ENCODE peak calls at places on chromosomes 11 and 22, in four cellular contexts. One of them, this sample, is unnamed.
A peak's percentile ranks its signal among the peaks of the same experiment; 100 is the strongest.

GRCh38 chr11:108206171-108206570 is 16.3 kb downstream of the NPAT start:
- DNase-seq in heart right ventricle: no peak
- DNase-seq in right atrium auricular region: no peak
- DNase-seq in dorsolateral prefrontal cortex: no peak
- DNase-seq in this sample: no peak

GRCh38 chr11:20563871-20564270 is 35.5 kb upstream of the SLC6A5 start:
- DNase-seq in heart right ventricle: no peak
- DNase-seq in right atrium auricular region: no peak
- DNase-seq in dorsolateral prefrontal cortex: no peak
- DNase-seq in this sample: no peak

GRCh38 chr11:101692980-101693379 is 109.2 kb upstream of the TRPC6 start:
- DNase-seq in right atrium auricular region: no peak
- DNase-seq in dorsolateral prefrontal cortex: no peak
- DNase-seq in heart right ventricle: no peak
- DNase-seq in this sample: no peak

GRCh38 chr11:115637842-115638241 is 133.6 kb upstream of the CADM1 start:
- DNase-seq in heart right ventricle: no peak
- DNase-seq in dorsolateral prefrontal cortex: no peak
- DNase-seq in right atrium auricular region: no peak
- DNase-seq in this sample: no peak

GRCh38 chr11:12291313-12291712 is 86.1 kb upstream of the PARVA start:
- DNase-seq in dorsolateral prefrontal cortex: no peak
- DNase-seq in right atrium auricular region: no peak
- DNase-seq in heart right ventricle: no peak
- DNase-seq in this sample: peak; percentile 1

GRCh38 chr11:104917259-104918112 is 19.2 kb upstream of the CASP12 start:
- DNase-seq in dorsolateral prefrontal cortex: no peak
- DNase-seq in right atrium auricular region: no peak
- DNase-seq in heart right ventricle: no peak
- DNase-seq in this sample: no peak

GRCh38 chr11:110907629-110908028 is 195.4 kb upstream of the ARHGAP20 start:
- DNase-seq in dorsolateral prefrontal cortex: no peak
- DNase-seq in heart right ventricle: no peak
- DNase-seq in right atrium auricular region: no peak
- DNase-seq in this sample: peak; percentile 12

GRCh38 chr22:24953294-24954113 is 988 bp downstream of the KIAA1671 start:
- DNase-seq in right atrium auricular region: no peak
- DNase-seq in dorsolateral prefrontal cortex: no peak
- DNase-seq in heart right ventricle: peak; percentile 50
- DNase-seq in this sample: no peak

GRCh38 chr11:134541355-134541754 is 129.3 kb upstream of the B3GAT1 start:
- DNase-seq in heart right ventricle: no peak
- DNase-seq in right atrium auricular region: no peak
- DNase-seq in dorsolateral prefrontal cortex: no peak
- DNase-seq in this sample: no peak

GRCh38 chr11:8257003-8257664 is 6.5 kb downstream of the LMO1 start:
- DNase-seq in dorsolateral prefrontal cortex: no peak
- DNase-seq in heart right ventricle: no peak
- DNase-seq in right atrium auricular region: no peak
- DNase-seq in this sample: no peak

GRCh38 chr11:101866619-101867491 is 48.0 kb upstream of the CEP126 start:
- DNase-seq in dorsolateral prefrontal cortex: no peak
- DNase-seq in right atrium auricular region: no peak
- DNase-seq in heart right ventricle: no peak
- DNase-seq in this sample: no peak

GRCh38 chr11:69888671-69889076 is 69.5 kb upstream of the FGF3 start:
- DNase-seq in right atrium auricular region: peak; percentile 63
- DNase-seq in heart right ventricle: peak; percentile 66
- DNase-seq in dorsolateral prefrontal cortex: peak; percentile 45
- DNase-seq in this sample: peak; percentile 55

GRCh38 chr11:121763526-121763925 is 310.8 kb upstream of the SORL1-AS1 start:
- DNase-seq in heart right ventricle: no peak
- DNase-seq in dorsolateral prefrontal cortex: no peak
- DNase-seq in right atrium auricular region: no peak
- DNase-seq in this sample: no peak

GRCh38 chr11:134040386-134041297 is 28.2 kb upstream of the JAM3 start:
- DNase-seq in dorsolateral prefrontal cortex: no peak
- DNase-seq in right atrium auricular region: no peak
- DNase-seq in heart right ventricle: no peak
- DNase-seq in this sample: no peak

GRCh38 chr11:78822931-78823423 is 248.3 kb upstream of the NARS2 start:
- DNase-seq in right atrium auricular region: peak; percentile 57
- DNase-seq in heart right ventricle: no peak
- DNase-seq in dorsolateral prefrontal cortex: no peak
- DNase-seq in this sample: no peak

GRCh38 chr11:104490182-104490581 is 326.2 kb upstream of the PDGFD start:
- DNase-seq in right atrium auricular region: no peak
- DNase-seq in heart right ventricle: no peak
- DNase-seq in dorsolateral prefrontal cortex: no peak
- DNase-seq in this sample: no peak

GRCh38 chr11:77303328-77303727 is 1.8 kb upstream of the GDPD4 start:
- DNase-seq in dorsolateral prefrontal cortex: no peak
- DNase-seq in heart right ventricle: no peak
- DNase-seq in right atrium auricular region: no peak
- DNase-seq in this sample: no peak

GRCh38 chr11:118211006-118211405 is 13.8 kb downstream of the JAML start:
- DNase-seq in right atrium auricular region: no peak
- DNase-seq in heart right ventricle: peak; percentile 46
- DNase-seq in dorsolateral prefrontal cortex: no peak
- DNase-seq in this sample: no peak

GRCh38 chr22:24189249-24190158 is 8.2 kb downstream of the SUSD2 start:
- DNase-seq in dorsolateral prefrontal cortex: no peak
- DNase-seq in right atrium auricular region: peak; percentile 79
- DNase-seq in heart right ventricle: peak; percentile 73
- DNase-seq in this sample: peak; percentile 65

GRCh38 chr11:19163627-19164026 is 38.2 kb downstream of the CSRP3 start:
- DNase-seq in heart right ventricle: no peak
- DNase-seq in dorsolateral prefrontal cortex: no peak
- DNase-seq in right atrium auricular region: no peak
- DNase-seq in this sample: no peak

GRCh38 chr11:19954899-19955298 is 205.4 kb downstream of the DBX1 start:
- DNase-seq in right atrium auricular region: no peak
- DNase-seq in dorsolateral prefrontal cortex: no peak
- DNase-seq in heart right ventricle: no peak
- DNase-seq in this sample: no peak

GRCh38 chr11:101003468-101003867 is 126.1 kb downstream of the PGR start:
- DNase-seq in dorsolateral prefrontal cortex: no peak
- DNase-seq in right atrium auricular region: no peak
- DNase-seq in heart right ventricle: no peak
- DNase-seq in this sample: no peak

GRCh38 chr11:8697056-8697455 is 14.5 kb downstream of the RPL27A start:
- DNase-seq in right atrium auricular region: no peak
- DNase-seq in dorsolateral prefrontal cortex: no peak
- DNase-seq in heart right ventricle: no peak
- DNase-seq in this sample: no peak

GRCh38 chr11:8265681-8266241 is 2.1 kb upstream of the LMO1 start:
- DNase-seq in right atrium auricular region: no peak
- DNase-seq in dorsolateral prefrontal cortex: no peak
- DNase-seq in heart right ventricle: no peak
- DNase-seq in this sample: no peak

GRCh38 chr11:120674537-120674936 is 163.0 kb downstream of the GRIK4 start:
- DNase-seq in heart right ventricle: no peak
- DNase-seq in dorsolateral prefrontal cortex: no peak
- DNase-seq in right atrium auricular region: no peak
- DNase-seq in this sample: no peak

GRCh38 chr11:12200359-12201015 is 90.1 kb downstream of the MICAL2 start:
- DNase-seq in right atrium auricular region: no peak
- DNase-seq in dorsolateral prefrontal cortex: no peak
- DNase-seq in heart right ventricle: peak; percentile 68
- DNase-seq in this sample: peak; percentile 63

GRCh38 chr11:61090982-61091372 is 11.3 kb upstream of the CD5 start:
- DNase-seq in right atrium auricular region: no peak
- DNase-seq in dorsolateral prefrontal cortex: no peak
- DNase-seq in heart right ventricle: no peak
- DNase-seq in this sample: no peak

GRCh38 chr22:46731246-46732040 is 6.6 kb downstream of the CERK start:
- DNase-seq in right atrium auricular region: no peak
- DNase-seq in dorsolateral prefrontal cortex: no peak
- DNase-seq in heart right ventricle: peak; percentile 71
- DNase-seq in this sample: peak; percentile 64

GRCh38 chr11:106306942-106307341 is 229.5 kb downstream of the AASDHPPT start:
- DNase-seq in dorsolateral prefrontal cortex: no peak
- DNase-seq in right atrium auricular region: no peak
- DNase-seq in heart right ventricle: no peak
- DNase-seq in this sample: no peak

GRCh38 chr11:88175004-88175706 is at the start of gene RAB38:
- DNase-seq in heart right ventricle: peak; percentile 8
- DNase-seq in dorsolateral prefrontal cortex: no peak
- DNase-seq in right atrium auricular region: no peak
- DNase-seq in this sample: peak; percentile 17

GRCh38 chr11:14812776-14813175 is 79.3 kb downstream of the CYP2R1 start:
- DNase-seq in right atrium auricular region: no peak
- DNase-seq in heart right ventricle: no peak
- DNase-seq in dorsolateral prefrontal cortex: no peak
- DNase-seq in this sample: no peak

GRCh38 chr11:14942735-14943134 is 29.4 kb downstream of the CALCA start:
- DNase-seq in dorsolateral prefrontal cortex: no peak
- DNase-seq in right atrium auricular region: no peak
- DNase-seq in heart right ventricle: no peak
- DNase-seq in this sample: no peak

GRCh38 chr22:27424319-27424718 is 377.2 kb downstream of the MN1 start:
- DNase-seq in right atrium auricular region: no peak
- DNase-seq in dorsolateral prefrontal cortex: no peak
- DNase-seq in heart right ventricle: no peak
- DNase-seq in this sample: no peak

GRCh38 chr11:123577081-123577598 is 77.3 kb downstream of the SCN3B start:
- DNase-seq in right atrium auricular region: peak; percentile 67
- DNase-seq in dorsolateral prefrontal cortex: peak; percentile 78
- DNase-seq in heart right ventricle: peak; percentile 60
- DNase-seq in this sample: peak; percentile 36

GRCh38 chr11:116893437-116893836 is 56.0 kb upstream of the APOA1 start:
- DNase-seq in right atrium auricular region: no peak
- DNase-seq in dorsolateral prefrontal cortex: no peak
- DNase-seq in heart right ventricle: no peak
- DNase-seq in this sample: no peak

GRCh38 chr22:19859861-19860510 is 5.3 kb upstream of the GNB1L start:
- DNase-seq in heart right ventricle: no peak
- DNase-seq in right atrium auricular region: no peak
- DNase-seq in dorsolateral prefrontal cortex: no peak
- DNase-seq in this sample: no peak

GRCh38 chr11:119363081-119363861 is 16.8 kb upstream of the MFRP start:
- DNase-seq in right atrium auricular region: no peak
- DNase-seq in heart right ventricle: no peak
- DNase-seq in dorsolateral prefrontal cortex: no peak
- DNase-seq in this sample: no peak

DNA sequence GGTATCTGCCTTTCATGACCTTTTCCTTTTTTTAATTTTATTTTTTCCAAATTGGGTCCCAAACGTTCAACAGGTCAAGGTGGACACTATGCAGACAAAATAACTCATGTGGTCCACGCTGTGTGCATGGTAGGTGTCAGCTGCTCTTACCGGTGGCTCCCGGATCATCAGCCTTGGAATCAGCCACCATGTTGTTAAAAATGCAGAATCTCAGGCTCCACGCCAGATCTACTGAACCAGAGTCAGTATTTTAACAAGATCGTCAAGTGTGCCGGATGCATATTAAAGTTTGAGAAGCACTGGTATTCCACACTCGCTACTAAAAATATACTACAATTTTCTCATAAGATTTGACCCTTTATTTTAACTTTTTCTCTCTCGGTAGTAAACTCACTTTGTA is 568 bp upstream of the LDLRAD3 start:
- DNase-seq in dorsolateral prefrontal cortex: no peak
- DNase-seq in heart right ventricle: no peak
- DNase-seq in right atrium auricular region: no peak
- DNase-seq in this sample: no peak
- H3K27ac ChIP-seq in dorsolateral prefrontal cortex: peak overlapping the region; percentile 53
- H3K27ac ChIP-seq in heart right ventricle: peak overlapping the region; percentile 85
- H3K27ac ChIP-seq in right atrium auricular region: peak overlapping the region; percentile 42
- H3K27ac ChIP-seq in this sample: peak overlapping the region; percentile 86

DNA sequence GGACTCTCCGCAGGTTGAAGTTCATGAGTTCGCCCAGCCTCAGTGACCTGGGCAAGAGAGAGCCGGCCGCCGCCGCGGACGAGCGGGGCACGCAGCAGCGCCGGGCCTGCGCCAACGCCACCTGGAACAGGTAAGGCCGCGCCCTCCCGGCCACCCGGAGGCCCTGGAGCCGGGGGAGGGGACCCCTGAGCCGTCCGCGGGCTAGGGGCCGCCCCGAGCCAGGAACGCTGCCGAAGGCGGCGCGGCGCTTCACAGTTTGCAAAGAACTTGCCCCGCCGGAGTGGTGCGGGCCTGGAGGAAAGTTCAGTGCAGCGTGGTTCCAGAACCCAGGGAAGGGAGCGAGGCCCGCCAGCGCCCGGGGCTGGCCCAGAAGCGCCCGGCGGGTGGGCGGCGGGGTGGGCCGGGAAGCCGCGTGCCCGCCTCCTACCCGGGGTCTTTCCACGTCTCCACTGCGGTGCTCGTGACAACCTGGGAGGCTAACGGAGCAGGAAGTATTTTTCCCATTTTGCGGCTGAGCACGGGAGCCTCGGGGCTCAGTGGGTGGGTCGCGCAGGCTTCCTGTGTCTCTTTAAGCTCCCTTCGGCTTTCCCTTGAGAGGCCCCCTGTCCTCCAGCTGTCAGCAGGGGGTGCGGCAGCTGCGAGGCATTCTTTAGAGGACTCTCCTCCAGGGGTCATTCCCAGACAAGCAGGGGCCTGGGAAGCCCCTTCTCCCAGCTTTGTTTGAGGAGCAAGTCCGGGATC is 645 bp downstream of the PRR5 start:
- DNase-seq in heart right ventricle: no peak
- DNase-seq in dorsolateral prefrontal cortex: no peak
- DNase-seq in right atrium auricular region: no peak
- DNase-seq in this sample: peak; percentile 23
- TF ChIP-seq CTCF in heart right ventricle: no peak
- TF ChIP-seq CTCF in dorsolateral prefrontal cortex: no peak
- TF ChIP-seq CTCF in right atrium auricular region: no peak
- TF ChIP-seq CTCF in this sample: no peak

GRCh38 chr11:9851366-9851765 is 187.5 kb downstream of the SWAP70 start:
- DNase-seq in right atrium auricular region: no peak
- DNase-seq in heart right ventricle: no peak
- DNase-seq in dorsolateral prefrontal cortex: no peak
- DNase-seq in this sample: no peak
- H3K27ac ChIP-seq in right atrium auricular region: no peak overlapping the region
- H3K27ac ChIP-seq in heart right ventricle: no peak overlapping the region
- H3K27ac ChIP-seq in dorsolateral prefrontal cortex: no peak overlapping the region
- H3K27ac ChIP-seq in this sample: no peak overlapping the region

DNA sequence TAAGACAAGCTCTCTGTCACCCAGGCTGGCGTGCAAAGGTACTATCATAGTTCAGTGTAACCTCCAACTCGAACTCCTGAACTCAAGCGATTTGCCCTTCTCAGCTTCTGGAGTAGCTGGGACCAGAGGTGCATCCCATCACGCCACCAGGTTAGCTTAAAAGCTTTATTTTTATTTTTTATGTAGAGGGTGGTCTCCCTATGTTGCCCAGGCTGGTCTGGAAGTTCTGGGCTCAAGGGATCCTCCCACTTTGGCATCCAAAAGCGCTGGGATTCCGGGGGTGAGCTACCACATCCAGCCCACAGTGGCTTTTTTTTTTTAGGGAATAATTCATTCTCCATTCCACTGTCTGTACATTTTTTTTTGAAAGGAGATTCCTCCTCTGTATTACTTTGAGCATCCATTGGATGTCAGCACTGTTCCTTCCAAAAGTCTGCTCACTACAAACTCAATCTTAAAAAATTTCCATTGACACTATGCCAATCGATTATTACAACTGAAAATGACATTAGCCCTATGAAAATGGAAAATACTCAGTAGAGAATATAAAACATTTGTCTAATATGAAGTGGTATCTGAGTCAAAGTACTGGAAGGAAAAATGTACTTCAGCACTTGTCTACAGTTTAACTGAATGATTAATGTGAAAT is 1.3 kb upstream of the LPXN start:
- DNase-seq in dorsolateral prefrontal cortex: no peak
- DNase-seq in right atrium auricular region: no peak
- DNase-seq in heart right ventricle: no peak
- DNase-seq in this sample: no peak
- TF ChIP-seq CTCF in dorsolateral prefrontal cortex: peak; percentile 39
- TF ChIP-seq CTCF in right atrium auricular region: peak; percentile 65
- TF ChIP-seq CTCF in heart right ventricle: peak; percentile 51
- TF ChIP-seq CTCF in this sample: no peak